ENCODE peak calls at places on chromosomes 3 and 15, in six cellular contexts. Y is stomach, Z is tibial artery, S is thoracic aorta, X is upper lobe of left lung, V is AG04450. E is an unnamed sample.
A peak's percentile ranks its signal among the peaks of the same experiment; 100 is the strongest.

GRCh38 chr15:42508263-42508690 is 12.8 kb downstream of the SNAP23 start:
- DNase-seq in V (no peak), X (no peak), Y (no peak), Z (no peak), S (no peak), E (no peak)

GRCh38 chr3:16347548-16347947 is 82.5 kb downstream of the OXNAD1 start:
- DNase-seq in X (no peak), S (no peak), Z (no peak), V (no peak), Y (no peak), E (no peak)

GRCh38 chr15:91258436-91258779 is 158.4 kb downstream of the SV2B start:
- DNase-seq in X (no peak), Y (no peak), V (no peak), S (no peak), Z (no peak), E (no peak)

GRCh38 chr15:58486062-58486461 is 54.3 kb downstream of the LIPC start:
- DNase-seq in Y (no peak), V (no peak), S (no peak), Z (no peak), X (no peak), E (no peak)

GRCh38 chr3:171064461-171064860 is 37.9 kb upstream of the SLC2A2 start:
- DNase-seq in Z (no peak), Y (no peak), X (no peak), S (no peak), V (no peak), E (no peak)

GRCh38 chr3:122268257-122269024 is 56.6 kb upstream of the CSTA start:
- DNase-seq in V (no peak), Z (no peak), S (no peak), X (no peak), Y (no peak), E (no peak)

GRCh38 chr15:75687486-75688277 is 25.0 kb downstream of the CSPG4 start:
- DNase-seq in Z (no peak), X (peak; percentile 80), V (no peak), Y (no peak), S (no peak), E (no peak)

GRCh38 chr3:170484869-170485268 is 66.2 kb downstream of the CLDN11 start:
- DNase-seq in X (no peak), S (no peak), Z (no peak), V (no peak), Y (no peak), E (no peak)

GRCh38 chr15:31031471-31032064 is 40.1 kb upstream of the MTMR10 start:
- DNase-seq in V (no peak), Z (no peak), S (no peak), Y (no peak), X (no peak), E (no peak)

GRCh38 chr15:40115670-40116093 is 7.0 kb upstream of the BMF start:
- DNase-seq in Y (peak; percentile 71), V (no peak), S (no peak), X (peak; percentile 67), Z (peak; percentile 56), E (no peak)

DNA sequence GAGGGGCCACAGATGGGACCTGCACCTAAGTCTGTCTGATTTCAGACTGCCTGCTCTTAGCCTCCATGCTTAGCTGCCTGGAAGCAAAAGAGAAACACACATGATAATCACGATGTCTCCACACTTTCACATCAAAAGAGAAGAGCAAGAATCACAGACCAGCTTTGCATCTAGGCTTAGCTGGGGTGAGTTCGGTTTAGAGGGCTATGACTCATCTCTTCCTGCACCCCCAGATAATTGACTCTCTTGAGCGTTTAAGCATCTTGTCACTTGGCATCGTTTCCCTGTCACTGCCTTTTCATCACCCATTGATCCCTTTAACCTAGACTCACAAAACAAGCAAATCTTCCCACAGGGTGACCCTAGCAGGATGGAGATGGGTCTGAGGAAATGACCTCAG is 124.0 kb downstream of the NTRK3 start:
- DNase-seq in Z (no peak), V (no peak), S (no peak), X (no peak), Y (no peak), E (no peak)
- H3K9me3 ChIP-seq in Z (no peaks in the 10 kb centered on the region), V (peaks cover 13% of the 10 kb centered on the region), S (no peaks in the 10 kb centered on the region), X (no peaks in the 10 kb centered on the region), Y (no peaks in the 10 kb centered on the region), E (no peaks in the 10 kb centered on the region)

DNA sequence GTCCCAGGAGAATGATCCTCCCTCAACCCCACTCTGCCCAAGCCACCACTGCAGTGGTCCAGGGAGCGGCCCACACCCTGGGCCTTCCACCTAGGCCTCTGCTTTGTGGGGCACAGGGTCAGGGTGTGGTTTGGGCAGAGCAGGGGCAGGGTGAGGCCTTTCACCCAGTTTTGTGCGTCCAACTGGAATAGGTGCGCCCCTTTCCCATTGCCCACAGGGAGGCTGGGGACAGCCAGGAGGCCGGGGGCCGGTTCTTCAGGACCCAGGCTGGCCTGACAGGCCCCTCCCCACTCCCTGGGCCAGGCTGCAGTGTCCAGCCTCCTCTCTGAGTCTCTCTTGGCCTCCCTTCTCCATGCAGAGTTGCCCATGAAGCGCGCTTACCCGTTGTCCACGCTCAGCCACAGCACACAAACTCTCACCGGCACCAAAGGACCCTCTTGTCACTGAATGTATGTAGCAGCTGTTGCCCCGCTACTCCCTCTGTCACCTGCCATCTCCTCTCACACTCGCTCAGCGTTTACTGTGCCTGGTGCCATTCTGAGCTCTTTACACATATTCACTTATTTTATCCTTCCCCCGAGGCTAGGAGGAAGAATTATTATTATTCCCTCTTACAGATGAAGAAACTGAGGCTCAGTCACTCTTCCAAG is 41.9 kb upstream of the PRR23E start:
- DNase-seq in Y (peak; percentile 25), S (no peak), Z (no peak), V (no peak), X (no peak), E (no peak)
- H3K9me3 ChIP-seq in Y (no peaks in the 10 kb centered on the region), S (no peaks in the 10 kb centered on the region), Z (no peaks in the 10 kb centered on the region), V (peaks cover 23% of the 10 kb centered on the region), X (no peaks in the 10 kb centered on the region), E (no peaks in the 10 kb centered on the region)

DNA sequence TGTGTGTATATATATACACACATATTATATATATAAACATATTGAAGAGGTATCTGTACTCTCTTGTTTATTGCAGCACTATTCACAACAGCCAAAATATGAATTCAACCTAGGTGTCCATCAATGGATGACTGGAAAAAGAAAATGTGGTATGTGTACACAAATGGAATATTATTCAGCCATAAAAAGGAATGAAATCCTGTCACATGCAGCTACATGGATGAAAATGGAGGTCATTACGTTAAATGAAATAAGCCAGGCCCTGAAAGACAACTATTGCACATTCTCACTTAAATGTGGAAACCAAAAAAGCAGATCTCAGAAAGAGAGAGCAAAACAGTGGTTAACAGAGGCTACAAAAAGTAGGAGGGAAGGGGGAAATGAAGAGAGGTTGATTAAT is 49.5 kb downstream of the CEP70 start:
- DNase-seq in Y (no peak), Z (no peak), V (no peak), S (no peak), X (no peak), E (no peak)
- H3K9me3 ChIP-seq in Y (peaks cover 86% of the 10 kb centered on the region), Z (peaks cover 51% of the 10 kb centered on the region), V (peaks cover 27% of the 10 kb centered on the region), S (peaks cover 37% of the 10 kb centered on the region), X (peaks cover 33% of the 10 kb centered on the region), E (peaks cover 8% of the 10 kb centered on the region)

DNA sequence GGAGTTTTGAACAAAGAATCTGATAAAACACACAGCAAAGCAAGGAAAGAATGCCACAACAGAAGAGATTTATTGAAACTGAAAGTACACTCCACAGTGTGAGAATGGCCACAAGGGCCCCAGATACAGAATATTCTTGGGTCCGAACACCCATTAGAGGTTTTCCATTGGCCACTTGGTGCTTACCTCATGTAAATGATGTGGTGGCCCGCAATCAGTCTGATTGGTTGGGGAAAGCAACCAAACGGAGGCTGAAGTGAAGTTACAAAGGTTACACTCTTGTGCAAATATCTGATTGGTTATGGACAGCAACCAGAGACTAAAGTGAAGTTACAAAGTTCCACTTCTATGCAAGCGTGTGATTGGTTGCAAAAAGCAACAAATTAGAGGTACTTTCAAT is 20.4 kb downstream of the NSUN3 start:
- DNase-seq in Z (no peak), V (no peak), S (no peak), X (no peak), Y (no peak), E (no peak)
- H3K9me3 ChIP-seq in Z (no peaks in the 10 kb centered on the region), V (no peaks in the 10 kb centered on the region), S (no peaks in the 10 kb centered on the region), X (no peaks in the 10 kb centered on the region), Y (no peaks in the 10 kb centered on the region), E (no peaks in the 10 kb centered on the region)